ENCODE peak calls at places on chromosomes 13 and 19, in ten cellular contexts. One of them, this sample, is unnamed.

GRCh38 chr13:33870046-33870668 is 52.2 kb downstream of the RFC3 start:
- DNase-seq in HCT116: no peak
- DNase-seq in H1: no peak
- DNase-seq in SK-N-SH: no peak
- DNase-seq in SK-N-MC: no peak
- DNase-seq in upper lobe of left lung: no peak
- DNase-seq in HL-60: no peak
- DNase-seq in sigmoid colon: no peak
- DNase-seq in prostate gland: no peak
- DNase-seq in breast epithelium: no peak
- DNase-seq in this sample: no peak

GRCh38 chr13:51931606-51932005 is 69.8 kb downstream of the CCDC70 start:
- DNase-seq in HCT116: no peak
- DNase-seq in H1: no peak
- DNase-seq in SK-N-SH: no peak
- DNase-seq in SK-N-MC: no peak
- DNase-seq in upper lobe of left lung: no peak
- DNase-seq in HL-60: no peak
- DNase-seq in sigmoid colon: no peak
- DNase-seq in prostate gland: no peak
- DNase-seq in breast epithelium: no peak
- DNase-seq in this sample: no peak

GRCh38 chr13:49373699-49374098 is 70.2 kb downstream of the CAB39L start:
- DNase-seq in HCT116: no peak
- DNase-seq in H1: no peak
- DNase-seq in SK-N-SH: no peak
- DNase-seq in SK-N-MC: no peak
- DNase-seq in upper lobe of left lung: no peak
- DNase-seq in HL-60: no peak
- DNase-seq in sigmoid colon: no peak
- DNase-seq in prostate gland: no peak
- DNase-seq in breast epithelium: no peak
- DNase-seq in this sample: no peak

GRCh38 chr13:26254583-26255102 is 714 bp downstream of the CDK8 start:
- DNase-seq in HCT116: no peak
- DNase-seq in H1: no peak
- DNase-seq in SK-N-SH: peak
- DNase-seq in SK-N-MC: no peak
- DNase-seq in upper lobe of left lung: peak
- DNase-seq in HL-60: no peak
- DNase-seq in sigmoid colon: peak
- DNase-seq in prostate gland: peak
- DNase-seq in breast epithelium: peak
- DNase-seq in this sample: peak

GRCh38 chr13:25923217-25924085 is 128.4 kb downstream of the SHISA2 start:
- DNase-seq in HCT116: no peak
- DNase-seq in H1: no peak
- DNase-seq in SK-N-SH: no peak
- DNase-seq in SK-N-MC: no peak
- DNase-seq in upper lobe of left lung: no peak
- DNase-seq in HL-60: peak
- DNase-seq in sigmoid colon: no peak
- DNase-seq in prostate gland: no peak
- DNase-seq in breast epithelium: no peak
- DNase-seq in this sample: no peak

GRCh38 chr19:56866563-56866962 is 26.0 kb upstream of the PEG3 start:
- DNase-seq in HCT116: no peak
- DNase-seq in H1: no peak
- DNase-seq in SK-N-SH: peak
- DNase-seq in SK-N-MC: no peak
- DNase-seq in upper lobe of left lung: no peak
- DNase-seq in HL-60: no peak
- DNase-seq in sigmoid colon: no peak
- DNase-seq in prostate gland: no peak
- DNase-seq in breast epithelium: no peak
- DNase-seq in this sample: no peak

GRCh38 chr19:42528354-42529247 is at the start of gene CEACAM1:
- DNase-seq in HCT116: no peak
- DNase-seq in H1: no peak
- DNase-seq in SK-N-SH: no peak
- DNase-seq in SK-N-MC: no peak
- DNase-seq in upper lobe of left lung: no peak
- DNase-seq in HL-60: no peak
- DNase-seq in sigmoid colon: no peak
- DNase-seq in prostate gland: peak
- DNase-seq in breast epithelium: peak
- DNase-seq in this sample: peak

GRCh38 chr13:67341406-67341805 is 111.3 kb upstream of the PCDH9 start:
- DNase-seq in HCT116: no peak
- DNase-seq in H1: no peak
- DNase-seq in SK-N-SH: no peak
- DNase-seq in SK-N-MC: no peak
- DNase-seq in upper lobe of left lung: no peak
- DNase-seq in HL-60: no peak
- DNase-seq in sigmoid colon: no peak
- DNase-seq in prostate gland: no peak
- DNase-seq in breast epithelium: no peak
- DNase-seq in this sample: no peak

GRCh38 chr13:23377603-23378002 is 55.9 kb downstream of the SACS start:
- DNase-seq in HCT116: no peak
- DNase-seq in H1: no peak
- DNase-seq in SK-N-SH: no peak
- DNase-seq in SK-N-MC: no peak
- DNase-seq in upper lobe of left lung: no peak
- DNase-seq in HL-60: no peak
- DNase-seq in sigmoid colon: no peak
- DNase-seq in prostate gland: no peak
- DNase-seq in breast epithelium: no peak
- DNase-seq in this sample: no peak
- H3K27ac ChIP-seq in HCT116: no peak
- H3K27ac ChIP-seq in H1: no peak
- H3K27ac ChIP-seq in SK-N-SH: peak
- H3K27ac ChIP-seq in SK-N-MC: no peak
- H3K27ac ChIP-seq in upper lobe of left lung: no peak
- H3K27ac ChIP-seq in HL-60: no peak
- H3K27ac ChIP-seq in sigmoid colon: peak
- H3K27ac ChIP-seq in prostate gland: peak
- H3K27ac ChIP-seq in breast epithelium: peak
- H3K27ac ChIP-seq in this sample: peak

DNA sequence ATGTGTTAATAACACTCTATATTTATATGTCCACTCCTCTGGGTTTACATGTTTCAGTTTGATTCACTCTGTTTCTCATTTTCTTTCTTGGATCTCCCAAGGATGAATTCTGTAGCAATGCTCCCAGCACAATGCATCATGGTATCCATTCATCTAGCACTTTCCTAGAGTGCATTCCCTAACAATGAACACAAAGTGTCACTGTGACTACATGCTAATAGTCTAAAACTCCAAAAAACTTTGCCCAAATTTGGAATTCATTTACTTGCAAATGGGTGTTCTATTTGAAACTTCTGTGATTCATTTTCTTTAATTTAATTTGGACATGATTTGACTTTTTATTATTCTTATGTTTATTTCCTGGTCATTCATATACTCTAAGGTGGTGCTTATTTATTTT is 286.3 kb downstream of the POU4F1 start:
- DNase-seq in HCT116: no peak
- DNase-seq in H1: no peak
- DNase-seq in SK-N-SH: peak
- DNase-seq in SK-N-MC: peak
- DNase-seq in upper lobe of left lung: no peak
- DNase-seq in HL-60: no peak
- DNase-seq in sigmoid colon: no peak
- DNase-seq in prostate gland: no peak
- DNase-seq in breast epithelium: no peak
- DNase-seq in this sample: no peak
- H3K4me3 ChIP-seq in HCT116: no peak
- H3K4me3 ChIP-seq in H1: no peak
- H3K4me3 ChIP-seq in SK-N-SH: no peak
- H3K4me3 ChIP-seq in SK-N-MC: no peak
- H3K4me3 ChIP-seq in upper lobe of left lung: no peak
- H3K4me3 ChIP-seq in HL-60: no peak
- H3K4me3 ChIP-seq in sigmoid colon: no peak
- H3K4me3 ChIP-seq in prostate gland: no peak
- H3K4me3 ChIP-seq in breast epithelium: no peak
- H3K4me3 ChIP-seq in this sample: no peak

GRCh38 chr13:98445340-98446233 is 131.3 kb downstream of the STK24 start:
- DNase-seq in HCT116: peak
- DNase-seq in H1: peak
- DNase-seq in SK-N-SH: peak
- DNase-seq in SK-N-MC: no peak
- DNase-seq in upper lobe of left lung: peak
- DNase-seq in HL-60: peak
- DNase-seq in sigmoid colon: peak
- DNase-seq in prostate gland: peak
- DNase-seq in breast epithelium: peak
- DNase-seq in this sample: peak
- TF ChIP-seq POLR2AphosphoS5 in HCT116: no peak
- TF ChIP-seq POLR2AphosphoS5 in H1: peak
- TF ChIP-seq POLR2AphosphoS5 in SK-N-SH: no peak
- TF ChIP-seq POLR2AphosphoS5 in SK-N-MC: no peak
- TF ChIP-seq POLR2AphosphoS5 in upper lobe of left lung: peak
- TF ChIP-seq POLR2AphosphoS5 in HL-60: no peak
- TF ChIP-seq POLR2AphosphoS5 in sigmoid colon: no peak
- TF ChIP-seq POLR2AphosphoS5 in prostate gland: peak
- TF ChIP-seq POLR2AphosphoS5 in breast epithelium: no peak
- TF ChIP-seq POLR2AphosphoS5 in this sample: no peak

DNA sequence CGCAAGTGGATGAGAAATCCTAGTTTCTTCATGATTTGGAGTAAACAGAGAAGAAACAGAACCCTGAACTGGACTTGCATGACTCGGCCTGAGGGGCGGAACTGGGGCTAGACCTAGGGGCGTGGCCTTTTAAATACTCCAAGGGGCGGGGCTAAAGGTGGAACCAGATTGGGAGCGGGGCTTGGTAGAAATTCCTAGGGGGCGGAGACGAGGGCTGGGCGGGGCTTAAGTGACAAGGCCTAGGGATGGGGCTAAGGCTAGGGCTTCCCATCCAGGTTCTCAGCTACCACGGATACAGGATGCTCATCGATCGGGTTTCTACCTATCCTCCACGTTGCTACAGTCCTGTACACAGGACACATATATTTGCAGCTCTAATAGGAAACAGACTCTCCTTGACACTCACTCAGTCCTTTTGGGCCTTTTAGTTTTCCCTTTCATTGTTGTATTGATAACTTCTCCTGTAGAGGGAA is 372 bp upstream of the ZNF699 start:
- DNase-seq in HCT116: peak
- DNase-seq in H1: peak
- DNase-seq in SK-N-SH: peak
- DNase-seq in SK-N-MC: peak
- DNase-seq in upper lobe of left lung: peak
- DNase-seq in HL-60: no peak
- DNase-seq in sigmoid colon: peak
- DNase-seq in prostate gland: peak
- DNase-seq in breast epithelium: peak
- DNase-seq in this sample: peak
- H3K27ac ChIP-seq in HCT116: peak
- H3K27ac ChIP-seq in H1: peak
- H3K27ac ChIP-seq in SK-N-SH: peak
- H3K27ac ChIP-seq in SK-N-MC: peak
- H3K27ac ChIP-seq in upper lobe of left lung: peak
- H3K27ac ChIP-seq in HL-60: peak
- H3K27ac ChIP-seq in sigmoid colon: peak
- H3K27ac ChIP-seq in prostate gland: peak
- H3K27ac ChIP-seq in breast epithelium: peak
- H3K27ac ChIP-seq in this sample: peak

DNA sequence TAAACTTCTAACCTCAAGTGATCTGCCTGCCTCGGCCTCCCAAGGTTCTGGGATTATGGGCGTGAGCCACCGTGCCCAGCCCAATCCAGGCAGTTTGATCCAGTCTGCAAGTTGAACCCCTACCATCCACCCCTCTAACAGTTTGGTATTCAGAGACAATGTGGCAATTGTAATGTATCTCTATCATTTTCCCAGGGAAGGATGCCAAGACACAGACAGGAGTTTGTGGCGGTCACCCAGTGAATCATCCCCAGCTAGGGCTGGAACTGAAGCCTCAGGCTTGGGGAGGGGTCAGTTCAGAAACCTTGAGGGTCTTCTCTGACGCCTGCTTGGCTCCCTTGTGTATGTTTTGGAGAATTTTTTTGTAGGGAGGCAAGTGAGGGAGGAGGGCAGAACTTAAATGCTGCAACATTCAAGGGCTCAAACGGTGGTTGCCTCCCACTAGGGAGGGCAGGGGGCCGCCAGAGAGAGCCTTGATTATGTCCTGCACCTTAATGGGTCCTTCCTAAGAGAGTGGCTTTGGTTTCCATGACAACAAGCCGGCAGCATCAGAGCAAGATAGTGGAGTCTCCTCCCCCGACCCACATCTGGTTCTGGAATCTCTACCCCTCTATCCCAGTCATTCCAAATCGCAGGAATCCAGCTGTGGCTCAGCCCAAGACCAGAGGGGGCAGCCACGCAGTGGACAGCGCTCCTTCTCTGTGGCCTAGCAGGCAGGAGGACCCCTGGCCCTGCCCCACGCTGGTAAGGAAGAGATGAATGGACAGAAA is 14.9 kb upstream of the FEM1A start:
- DNase-seq in HCT116: no peak
- DNase-seq in H1: no peak
- DNase-seq in SK-N-SH: peak
- DNase-seq in SK-N-MC: no peak
- DNase-seq in upper lobe of left lung: no peak
- DNase-seq in HL-60: no peak
- DNase-seq in sigmoid colon: no peak
- DNase-seq in prostate gland: no peak
- DNase-seq in breast epithelium: no peak
- DNase-seq in this sample: no peak
- H3K4me3 ChIP-seq in HCT116: no peak
- H3K4me3 ChIP-seq in H1: no peak
- H3K4me3 ChIP-seq in SK-N-SH: no peak
- H3K4me3 ChIP-seq in SK-N-MC: no peak
- H3K4me3 ChIP-seq in upper lobe of left lung: no peak
- H3K4me3 ChIP-seq in HL-60: no peak
- H3K4me3 ChIP-seq in sigmoid colon: no peak
- H3K4me3 ChIP-seq in prostate gland: no peak
- H3K4me3 ChIP-seq in breast epithelium: no peak
- H3K4me3 ChIP-seq in this sample: no peak

GRCh38 chr13:113327766-113328391 is 30.8 kb downstream of the LAMP1 start:
- DNase-seq in HCT116: no peak
- DNase-seq in H1: no peak
- DNase-seq in SK-N-SH: peak
- DNase-seq in SK-N-MC: no peak
- DNase-seq in upper lobe of left lung: no peak
- DNase-seq in HL-60: no peak
- DNase-seq in sigmoid colon: no peak
- DNase-seq in prostate gland: no peak
- DNase-seq in breast epithelium: no peak
- DNase-seq in this sample: no peak
- TF ChIP-seq POLR2AphosphoS5 in HCT116: no peak
- TF ChIP-seq POLR2AphosphoS5 in H1: no peak
- TF ChIP-seq POLR2AphosphoS5 in SK-N-SH: peak
- TF ChIP-seq POLR2AphosphoS5 in SK-N-MC: no peak
- TF ChIP-seq POLR2AphosphoS5 in upper lobe of left lung: no peak
- TF ChIP-seq POLR2AphosphoS5 in HL-60: peak
- TF ChIP-seq POLR2AphosphoS5 in sigmoid colon: no peak
- TF ChIP-seq POLR2AphosphoS5 in prostate gland: no peak
- TF ChIP-seq POLR2AphosphoS5 in breast epithelium: no peak
- TF ChIP-seq POLR2AphosphoS5 in this sample: no peak